ENCODE peak calls at places on chromosomes 4 and X, in four cellular contexts. K is endothelial cell of umbilical vein, O is lower leg skin, B is upper lobe of left lung. N is an unnamed sample.

GRCh38 chrX:22357621-22358020 is 84.9 kb downstream of the CBLL2 start:
- DNase-seq in B (no peak), O (no peak), K (no peak), N (no peak)

GRCh38 chr4:64533159-64533558 is 123.9 kb upstream of the TECRL start:
- DNase-seq in K (no peak), B (no peak), O (no peak), N (no peak)

GRCh38 chrX:109785053-109785452 is 52.0 kb upstream of the ACSL4 start:
- DNase-seq in B (no peak), O (no peak), K (no peak), N (no peak)

GRCh38 chr4:89528525-89529133 is 221.0 kb upstream of the GPRIN3 start:
- DNase-seq in K (no peak), B (no peak), O (no peak), N (no peak)

GRCh38 chrX:17553451-17553850 is 178.5 kb downstream of the NHS start:
- DNase-seq in B (no peak), K (peak; percentile 85), O (no peak), N (no peak)

GRCh38 chrX:45070116-45071007 is 130.3 kb downstream of the DIPK2B start:
- DNase-seq in O (no peak), B (no peak), K (peak; percentile 69), N (no peak)

GRCh38 chr4:6926681-6927478 is 17.3 kb downstream of the TBC1D14 start:
- DNase-seq in B (no peak), O (no peak), K (no peak), N (no peak)

GRCh38 chrX:152821145-152821765 is 9.3 kb downstream of the CETN2 start:
- DNase-seq in K (peak; percentile 31), B (no peak), O (no peak), N (no peak)

GRCh38 chr4:3436798-3437581 is 4.8 kb upstream of the HGFAC start:
- DNase-seq in K (peak; percentile 46), B (peak; percentile 85), O (no peak), N (no peak)

GRCh38 chr4:4872148-4872903 is 12.9 kb downstream of the MSX1 start:
- DNase-seq in B (no peak), K (no peak), O (peak; percentile 82), N (no peak)

GRCh38 chrX:586351-586750 is 44.2 kb upstream of the SHOX start:
- DNase-seq in B (no peak), K (no peak), O (no peak), N (peak; percentile 61)

GRCh38 chr4:186723207-186724047 is at the start of gene FAT1:
- DNase-seq in B (peak; percentile 94), K (peak; percentile 43), O (peak; percentile 90), N (no peak)
- TF ChIP-seq POLR2A in B (peak; percentile 57), K (no peak), O (no peak), N (no peak)

GRCh38 chrX:19867938-19868337 is 19.5 kb downstream of the SH3KBP1 start:
- DNase-seq in K (no peak), B (no peak), O (peak; percentile 34), N (no peak)
- H3K4me3 ChIP-seq in K (no peak overlapping the region), B (no peak overlapping the region), O (no peak overlapping the region), N (no peak overlapping the region)

DNA sequence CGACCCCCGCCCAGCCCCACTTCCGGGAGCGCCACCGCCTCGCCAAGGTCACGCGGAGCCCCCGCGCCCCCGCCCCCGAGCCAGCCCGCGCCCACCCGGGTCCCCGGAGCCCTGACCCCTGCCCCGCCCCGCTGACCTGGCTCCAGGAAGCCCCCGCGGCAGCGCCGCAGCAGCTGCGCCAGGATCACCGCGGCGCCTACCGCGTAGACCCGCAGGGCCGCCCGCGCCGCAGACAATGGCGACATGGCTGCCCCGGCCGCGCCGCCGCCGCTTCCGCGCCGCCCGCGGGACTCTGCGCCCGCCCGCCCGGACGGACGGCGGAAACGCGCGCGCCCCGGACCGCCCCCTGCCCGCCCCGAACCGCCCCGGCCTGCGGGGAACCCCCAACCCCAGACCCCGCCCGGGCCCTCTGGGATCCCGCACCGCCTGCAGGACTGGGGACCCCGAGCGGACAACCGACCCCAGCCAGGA is at the start of the genes DHRSX and ZBED1:
- DNase-seq in K (no peak), B (peak; percentile 94), O (peak; percentile 88), N (no peak)
- TF ChIP-seq POLR2A in K (peak; percentile 77), B (peak; percentile 59), O (no peak), N (no peak)

GRCh38 chr4:139453041-139453370 is 915 bp upstream of the RAB33B start:
- DNase-seq in K (no peak), O (no peak), B (no peak), N (no peak)

GRCh38 chr4:139450586-139450985 is 3.3 kb upstream of the RAB33B start:
- DNase-seq in K (no peak), B (no peak), O (no peak), N (no peak)

GRCh38 chr4:139454111-139454600 is at the start of gene RAB33B:
- DNase-seq in O (no peak), K (no peak), B (no peak), N (peak; percentile 96)

GRCh38 chr4:139453371-139454110 is 380 bp upstream of the RAB33B start:
- DNase-seq in K (peak; percentile 98), O (peak; percentile 100), B (peak; percentile 99), N (peak; percentile 98)

GRCh38 chr4:139452000-139452399 is 1.9 kb upstream of the RAB33B start:
- DNase-seq in B (no peak), K (peak; percentile 10), O (no peak), N (no peak)
- H3K4me3 ChIP-seq in B (no peak overlapping the region), K (no peak overlapping the region), O (no peak overlapping the region), N (no peak overlapping the region)

DNA sequence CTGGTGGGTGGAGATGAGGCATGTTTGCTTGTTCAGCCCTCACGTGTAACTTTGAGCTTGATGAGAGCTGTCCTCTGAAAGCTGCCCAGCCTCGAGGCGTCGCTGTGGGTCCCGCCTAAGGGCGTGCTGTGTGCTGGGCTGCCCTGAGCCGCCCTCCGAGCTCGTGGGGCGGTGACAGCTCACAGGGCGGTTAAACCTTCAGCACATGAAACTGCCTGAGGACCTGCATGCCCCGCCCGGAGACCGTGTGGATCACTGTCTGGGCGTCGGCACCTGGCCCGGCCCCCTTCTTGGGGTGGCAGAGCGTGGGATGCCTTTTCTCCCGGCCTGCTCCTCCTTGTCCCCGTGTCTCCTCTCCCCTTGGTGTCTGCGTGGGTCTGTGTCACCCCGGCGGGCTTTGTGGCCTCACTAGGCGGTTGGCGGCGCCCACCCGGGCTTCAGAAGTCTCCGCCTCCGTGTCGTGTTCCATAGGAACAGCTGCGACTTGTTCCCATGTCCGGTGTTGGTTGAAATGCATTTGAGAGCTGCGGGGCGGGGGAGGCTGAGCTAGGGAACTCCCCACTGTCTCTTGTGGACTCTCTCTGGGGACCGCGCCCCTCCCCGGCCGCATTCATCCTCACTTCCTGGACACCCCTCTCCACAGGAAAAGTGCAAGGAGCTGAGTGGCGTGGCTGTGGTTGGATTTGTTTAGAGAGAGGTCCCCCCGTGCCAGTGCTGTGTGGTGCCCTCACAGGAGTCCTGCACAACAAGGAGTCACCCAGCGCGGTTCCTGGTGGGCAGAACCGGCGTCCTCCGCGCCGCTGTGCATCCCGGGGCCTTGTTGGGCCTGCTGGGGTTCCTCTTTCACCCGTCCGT is 6.8 kb downstream of the AKAP17A start:
- DNase-seq in B (no peak), K (no peak), O (peak; percentile 78), N (no peak)
- TF ChIP-seq POLR2A in B (no peak), K (no peak), O (no peak), N (no peak)

GRCh38 chr4:38860788-38861424 is 4.3 kb upstream of the TLR6 start:
- DNase-seq in B (no peak), O (no peak), K (peak; percentile 34), N (no peak)
- H3K4me3 ChIP-seq in B (no peak overlapping the region), O (no peak overlapping the region), K (no peak overlapping the region), N (no peak overlapping the region)

GRCh38 chr4:151329217-151330007 is 4.0 kb upstream of the SH3D19 start:
- DNase-seq in K (no peak), B (no peak), O (no peak), N (no peak)

GRCh38 chr4:151324449-151325319 is 721 bp downstream of the SH3D19 start:
- DNase-seq in K (peak; percentile 68), O (no peak), B (peak; percentile 80), N (no peak)

GRCh38 chr4:151322565-151322964 is 2.8 kb downstream of the SH3D19 start:
- DNase-seq in K (no peak), B (no peak), O (no peak), N (no peak)

GRCh38 chr4:151324124-151324448 is 1.3 kb downstream of the SH3D19 start:
- DNase-seq in B (no peak), O (no peak), K (no peak), N (no peak)

DNA sequence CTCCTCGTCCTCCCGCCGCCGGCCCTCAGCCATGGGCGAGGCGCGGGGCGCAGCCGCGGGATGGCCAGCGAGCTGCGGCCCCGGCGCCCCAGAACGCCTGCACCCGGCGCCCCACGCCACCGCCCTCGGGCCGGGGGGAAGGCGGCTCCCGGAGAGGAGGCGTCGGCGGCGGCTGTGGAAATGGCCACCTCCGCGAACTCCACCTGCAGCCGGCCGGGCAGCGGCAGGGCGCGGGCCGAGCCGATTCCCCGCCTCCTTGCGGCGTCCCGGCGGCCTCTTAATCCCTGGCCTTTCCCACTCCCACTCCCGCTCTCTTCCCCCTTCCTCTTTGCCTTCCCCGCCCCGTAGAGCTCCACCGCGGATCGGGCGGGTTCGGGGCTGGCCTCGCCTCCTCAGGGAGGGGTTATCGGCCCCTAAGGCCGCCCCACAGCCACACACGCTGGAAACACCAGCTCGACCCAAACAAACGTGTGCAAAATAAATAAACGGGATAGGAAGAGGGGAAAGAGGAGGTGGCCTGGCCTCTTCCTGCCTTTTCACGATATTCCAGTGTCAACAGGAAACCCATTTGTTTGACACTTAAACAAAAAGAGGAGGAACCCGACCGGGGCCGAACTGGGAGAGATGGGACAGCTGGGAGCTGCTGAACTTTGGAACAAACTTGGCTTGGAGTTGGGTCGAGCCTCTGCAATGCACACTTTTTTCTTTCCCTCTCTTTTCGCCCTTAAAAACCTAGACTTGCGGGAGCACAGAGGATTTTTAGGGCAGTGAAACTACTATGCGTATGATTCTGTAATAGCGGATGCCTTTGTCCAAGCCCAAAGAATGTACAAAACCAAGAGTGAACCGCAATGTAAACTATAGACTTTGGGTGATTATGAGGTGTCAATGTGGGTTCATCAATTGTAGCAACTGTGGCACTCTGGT is at the start of gene SH3D19:
- DNase-seq in O (peak; percentile 93), B (peak; percentile 92), K (peak; percentile 91), N (no peak)
- TF ChIP-seq POLR2A in O (no peak), B (peak; percentile 69), K (peak; percentile 30), N (no peak)

GRCh38 chrX:23782455-23782854 is 518 bp upstream of the SAT1 start:
- DNase-seq in O (no peak), B (no peak), K (no peak), N (no peak)
- H3K4me3 ChIP-seq in O (no peak overlapping the region), B (peak overlapping the region; percentile 33), K (no peak overlapping the region), N (peak overlapping the region; percentile 51)

GRCh38 chrX:2492536-2493218 is 8.1 kb downstream of the DHRSX start:
- DNase-seq in K (no peak), B (peak; percentile 47), O (no peak), N (no peak)

GRCh38 chrX:2499507-2499906 is 1.3 kb downstream of the DHRSX start:
- DNase-seq in K (no peak), B (no peak), O (peak; percentile 53), N (no peak)

GRCh38 chrX:2497961-2498780 is 2.6 kb downstream of the DHRSX start:
- DNase-seq in O (peak; percentile 59), B (no peak), K (peak; percentile 31), N (no peak)

GRCh38 chrX:2498781-2499302 is 1.9 kb downstream of the DHRSX start:
- DNase-seq in B (no peak), K (peak; percentile 20), O (peak; percentile 87), N (no peak)

DNA sequence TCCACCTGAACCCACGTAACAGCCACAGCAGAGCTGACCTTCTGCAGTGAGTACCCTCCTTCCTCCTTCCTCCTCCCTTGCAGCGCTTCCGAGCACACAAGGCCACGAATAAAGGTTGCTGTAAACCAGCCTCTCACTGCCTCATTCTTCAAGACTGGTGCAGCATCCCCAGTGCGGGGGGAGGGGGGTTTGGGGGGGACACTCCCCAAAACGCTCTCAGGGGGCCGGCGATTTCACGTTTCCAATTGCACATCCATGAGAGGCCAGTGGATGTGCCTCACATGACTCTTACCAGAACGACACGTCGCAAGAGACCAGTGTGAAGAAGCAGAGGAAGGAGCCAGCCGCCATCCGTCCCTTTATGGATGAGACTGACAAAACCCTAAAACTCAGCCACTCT is 5.2 kb downstream of the DHRSX start:
- DNase-seq in K (no peak), B (no peak), O (peak; percentile 80), N (no peak)
- TF ChIP-seq POLR2A in K (no peak), B (no peak), O (no peak), N (no peak)

N was measured in vagina.